ENCODE peak calls at places on chromosomes 11 and 22, in six cellular contexts. Z is cardiac fibroblast; Y is left lung; Q is SK-N-SH; N is CD4-positive, alpha-beta T cell; A is progenitor cell of endocrine pancreas. V is an unnamed sample.

GRCh38 chr22:40326905-40327735 is 19.2 kb upstream of the ADSL start:
- DNase-seq in Z (peak), Y (no peak), Q (no peak), N (no peak), A (no peak), V (no peak)

GRCh38 chr11:87301785-87302540 is 264.2 kb downstream of the TMEM135 start:
- DNase-seq in Z (no peak), Y (no peak), Q (no peak), N (no peak), A (no peak), V (no peak)

GRCh38 chr11:120511804-120512726 is 517 bp downstream of the GRIK4 start:
- DNase-seq in Z (no peak), Y (no peak), Q (peak), N (no peak), A (no peak), V (no peak)

GRCh38 chr11:8828055-8828454 is 82.9 kb upstream of the AKIP1 start:
- DNase-seq in Z (no peak), Y (no peak), Q (no peak), N (no peak), A (no peak), V (no peak)

GRCh38 chr11:94740083-94740974 is 27.8 kb upstream of the AMOTL1 start:
- DNase-seq in Z (peak), Y (no peak), Q (peak), N (no peak), A (no peak), V (peak)

GRCh38 chr22:31561238-31561887 is 65.0 kb downstream of the SFI1 start:
- DNase-seq in Z (peak), Y (peak), Q (peak), N (peak), A (peak), V (peak)

GRCh38 chr11:84437129-84438123 is 1151.3 kb upstream of the CCDC90B start:
- DNase-seq in Z (no peak), Y (peak), Q (no peak), N (no peak), A (peak), V (peak)

GRCh38 chr22:26168934-26169311 is 339 bp upstream of the SEZ6L start:
- DNase-seq in Z (no peak), Y (no peak), Q (no peak), N (no peak), A (no peak), V (no peak)

GRCh38 chr11:36282926-36283325 is 6.3 kb downstream of the COMMD9 start:
- DNase-seq in Z (no peak), Y (no peak), Q (no peak), N (no peak), A (no peak), V (no peak)

GRCh38 chr22:45007247-45007945 is 2.4 kb downstream of the PHF21B start:
- DNase-seq in Z (peak), Y (no peak), Q (peak), N (no peak), A (peak), V (no peak)

GRCh38 chr11:6481924-6482275 is 599 bp downstream of the TIMM10B start:
- DNase-seq in Z (no peak), Y (no peak), Q (no peak), N (no peak), A (no peak), V (no peak)

GRCh38 chr11:75350743-75351540 is 519 bp downstream of the ARRB1 start:
- DNase-seq in Z (no peak), Y (no peak), Q (peak), N (peak), A (no peak), V (peak)
- TF ChIP-seq CTCF in Z (no peak), Y (no peak), Q (peak), N (no peak), A (peak), V (no peak)

GRCh38 chr11:10623797-10624761 is 55.6 kb upstream of the LYVE1 start:
- DNase-seq in Z (peak), Y (peak), Q (peak), N (no peak), A (no peak), V (no peak)
- TF ChIP-seq CTCF in Z (peak), Y (peak), Q (peak), N (no peak), A (peak), V (no peak)

DNA sequence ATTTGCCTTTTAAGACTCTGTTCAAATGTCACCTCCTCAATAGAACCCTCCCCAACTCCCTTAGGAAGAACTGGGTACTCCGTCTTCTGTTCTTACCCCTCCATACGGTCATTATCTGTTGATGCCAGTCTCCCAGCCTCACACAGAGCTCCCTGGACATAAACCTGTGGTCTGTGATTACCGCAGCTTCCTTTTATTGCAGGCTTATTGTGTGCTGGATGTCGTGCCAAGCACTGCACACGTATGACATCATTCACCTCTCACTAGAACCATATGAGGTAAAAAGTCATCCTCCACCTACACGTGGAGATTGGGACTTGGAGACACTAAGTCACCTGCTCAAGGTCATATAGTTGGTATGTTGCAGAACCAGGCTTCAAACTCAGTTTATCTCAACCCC is 15.3 kb downstream of the PTPN5 start:
- DNase-seq in Z (no peak), Y (no peak), Q (no peak), N (no peak), A (no peak), V (no peak)
- TF ChIP-seq CTCF in Z (no peak), Y (no peak), Q (no peak), N (no peak), A (no peak), V (no peak)

GRCh38 chr11:118148240-118148639 is 4.4 kb downstream of the SCN4B start:
- DNase-seq in Z (no peak), Y (no peak), Q (no peak), N (no peak), A (no peak), V (no peak)
- TF ChIP-seq CTCF in Z (no peak), Y (no peak), Q (no peak), N (no peak), A (no peak), V (no peak)

DNA sequence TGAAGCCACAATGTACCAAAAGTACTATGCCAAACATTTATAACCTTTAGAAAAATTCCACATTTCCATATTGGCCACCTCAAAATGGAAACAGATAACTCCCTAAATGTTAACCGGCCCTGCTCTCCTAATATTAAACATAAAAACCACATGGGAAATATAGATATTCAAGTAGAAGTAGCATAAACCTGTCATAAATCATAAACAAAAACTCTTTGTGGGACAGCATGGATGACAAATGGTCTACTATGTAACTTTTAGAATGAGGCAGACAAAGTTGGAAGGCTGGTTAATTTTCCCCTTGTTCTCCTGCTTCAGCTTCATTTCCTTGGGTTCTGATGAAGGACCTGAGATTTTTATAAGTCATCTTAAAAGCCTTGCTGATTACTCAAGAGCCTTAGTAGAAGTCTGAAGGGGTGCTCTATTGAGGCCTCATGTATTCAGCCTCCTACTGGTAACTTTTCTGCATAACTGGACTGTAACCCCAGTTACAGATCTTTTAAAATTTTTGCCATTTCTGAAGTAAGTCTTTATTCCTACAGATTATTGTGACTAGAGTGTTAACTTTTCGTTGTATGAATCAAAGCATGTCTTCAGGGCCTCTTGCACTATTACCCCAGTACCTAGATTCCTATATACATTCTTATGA is 116.4 kb downstream of the STIM1 start:
- DNase-seq in Z (peak), Y (no peak), Q (no peak), N (no peak), A (no peak), V (no peak)
- TF ChIP-seq CTCF in Z (peak), Y (peak), Q (peak), N (no peak), A (no peak), V (no peak)

DNA sequence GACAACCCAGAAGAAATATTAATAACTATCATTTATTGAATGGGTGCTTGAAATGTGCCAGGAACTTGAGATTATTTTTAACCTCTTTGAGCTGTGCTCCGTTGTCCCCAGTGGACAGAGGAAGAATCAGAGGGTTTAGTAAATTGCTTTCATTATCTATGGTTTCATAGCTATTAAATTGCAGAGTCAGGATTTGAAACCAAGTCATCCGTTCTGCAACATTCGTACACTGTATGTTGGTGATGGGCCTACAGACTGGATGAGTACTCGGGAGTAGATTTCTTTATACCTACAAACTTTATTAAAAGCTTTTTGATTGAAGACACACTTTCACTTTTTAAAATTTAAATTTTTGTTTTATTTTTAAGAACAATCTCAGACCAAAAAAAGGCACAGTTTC is 4.9 kb downstream of the HSD17B12 start:
- DNase-seq in Z (no peak), Y (no peak), Q (no peak), N (no peak), A (no peak), V (no peak)
- TF ChIP-seq CTCF in Z (peak), Y (no peak), Q (peak), N (no peak), A (peak), V (no peak)

V was measured in body of pancreas.